ENCODE peak calls at places on chromosomes 3 and 15, in seven cellular contexts. V is sciatic nerve; U is B cell; F is heart right ventricle; I is effector CD4-positive, alpha-beta T cell; N is stimulated activated CD4-positive, alpha-beta T cell treated with anti-CD3 and anti-CD28 coated beads, Interleukin-4, amount 100 ng/mL, for 4 hours; Y is D341Med. A is an unnamed sample.

GRCh38 chr3:107458871-107459270 is 63.9 kb upstream of the BBX start:
- DNase-seq in F (no peak), V (no peak), I (no peak), N (no peak), Y (no peak), U (no peak), A (no peak)

GRCh38 chr3:101938262-101938847 is 89.0 kb downstream of the NFKBIZ start:
- DNase-seq in N (no peak), F (no peak), I (no peak), U (peak; percentile 50), Y (no peak), V (no peak), A (no peak)

GRCh38 chr3:140441006-140441405 is 236.9 kb upstream of the TRIM42 start:
- DNase-seq in F (no peak), I (no peak), N (no peak), U (no peak), Y (no peak), V (no peak), A (no peak)

GRCh38 chr3:115113367-115113766 is 33.7 kb downstream of the ZBTB20 start:
- DNase-seq in U (no peak), N (no peak), F (no peak), I (no peak), V (no peak), Y (no peak), A (no peak)

GRCh38 chr15:63605816-63606215 is 8.6 kb downstream of the FBXL22 start:
- DNase-seq in V (no peak), U (peak; percentile 51), Y (no peak), I (peak; percentile 40), N (peak; percentile 51), F (no peak), A (peak; percentile 45)

GRCh38 chr3:42612928-42613327 is 12.4 kb downstream of the NKTR start:
- DNase-seq in V (no peak), U (no peak), N (no peak), F (no peak), Y (no peak), I (no peak), A (no peak)

GRCh38 chr15:25711691-25712090 is 151.4 kb downstream of the ATP10A start:
- DNase-seq in I (no peak), U (no peak), F (no peak), N (no peak), Y (no peak), V (no peak), A (no peak)

GRCh38 chr3:50639055-50639494 is 22.1 kb downstream of the MAPKAPK3 start:
- DNase-seq in I (no peak), U (no peak), F (no peak), N (no peak), V (no peak), Y (no peak), A (no peak)

GRCh38 chr3:182732232-182733015 is 60.9 kb upstream of the ATP11B start:
- DNase-seq in Y (no peak), N (no peak), U (no peak), V (no peak), F (no peak), I (no peak), A (no peak)

GRCh38 chr3:190385835-190386688 is 1.9 kb upstream of the CLDN16 start:
- DNase-seq in V (no peak), Y (no peak), U (no peak), N (no peak), F (no peak), I (no peak), A (no peak)

GRCh38 chr3:43759297-43759782 is 68.6 kb downstream of the ABHD5 start:
- DNase-seq in V (peak; percentile 41), Y (no peak), I (no peak), U (no peak), F (no peak), N (no peak), A (no peak)

GRCh38 chr15:68210409-68210756 is 5.3 kb upstream of the CALML4 start:
- DNase-seq in I (no peak), N (no peak), U (no peak), V (peak; percentile 46), Y (no peak), F (no peak), A (no peak)

GRCh38 chr15:25903024-25903581 is 40.0 kb upstream of the ATP10A start:
- DNase-seq in N (no peak), I (no peak), F (no peak), U (no peak), V (no peak), Y (no peak), A (no peak)

GRCh38 chr3:23019596-23020300 is 183.4 kb upstream of the UBE2E2 start:
- DNase-seq in N (no peak), I (no peak), Y (no peak), F (no peak), U (no peak), V (no peak), A (no peak)